ENCODE peak calls at places on chromosomes 6 and 20, in seven cellular contexts. F is esophagus muscularis mucosa, P is A549, Z is transverse colon, T is stomach, X is heart left ventricle, K is sigmoid colon. N is an unnamed sample. For H3K4me1, the result is how much of the 10 kb centered on the place peaks cover.

GRCh38 chr20:53875452-53875851 is 194.9 kb downstream of the BCAS1 start:
- DNase-seq in T (peak), X (no peak), F (no peak), P (no peak), K (no peak), Z (no peak), N (no peak)

GRCh38 chr6:112251170-112251945 is 3.0 kb downstream of the LAMA4 start:
- DNase-seq in X (peak), K (peak), Z (peak), F (no peak), P (no peak), T (no peak), N (peak)

GRCh38 chr20:40757087-40757486 is 68.1 kb upstream of the MAFB start:
- DNase-seq in P (no peak), Z (no peak), X (no peak), T (no peak), K (no peak), F (no peak), N (no peak)

GRCh38 chr6:165985926-165986646 is 181.6 kb downstream of the TBXT start:
- DNase-seq in P (peak), F (no peak), X (no peak), Z (no peak), K (no peak), T (no peak), N (no peak)

GRCh38 chr6:125931733-125932450 is 24.7 kb upstream of the HINT3 start:
- DNase-seq in Z (no peak), F (no peak), K (no peak), P (no peak), X (no peak), T (no peak), N (no peak)

GRCh38 chr6:42963855-42964605 is 3.5 kb downstream of the GNMT start:
- DNase-seq in X (no peak), K (no peak), P (peak), F (no peak), T (no peak), Z (peak), N (no peak)

GRCh38 chr6:24607310-24607709 is 38.7 kb downstream of the KIAA0319 start:
- DNase-seq in T (no peak), X (no peak), Z (no peak), K (no peak), F (no peak), P (no peak), N (no peak)

GRCh38 chr6:21053612-21054011 is 519.4 kb downstream of the CDKAL1 start:
- DNase-seq in X (no peak), K (no peak), F (no peak), T (no peak), P (no peak), Z (no peak), N (no peak)

GRCh38 chr6:1604347-1604990 is 5.2 kb upstream of the FOXC1 start:
- DNase-seq in K (peak), Z (peak), X (no peak), F (no peak), T (peak), P (peak), N (peak)

GRCh38 chr6:96015791-96016776 is at the start of gene FUT9:
- DNase-seq in K (peak), P (no peak), Z (no peak), T (peak), X (no peak), F (no peak), N (no peak)

GRCh38 chr6:96014846-96015245 is 928 bp upstream of the FUT9 start:
- DNase-seq in K (no peak), F (no peak), P (no peak), X (no peak), Z (no peak), T (no peak), N (no peak)

GRCh38 chr6:96016781-96017180 is 1.0 kb downstream of the FUT9 start:
- DNase-seq in Z (no peak), P (no peak), K (no peak), T (no peak), X (no peak), F (no peak), N (no peak)

GRCh38 chr6:96013531-96013930 is 2.2 kb upstream of the FUT9 start:
- DNase-seq in Z (no peak), X (no peak), K (no peak), T (no peak), F (no peak), P (no peak), N (no peak)

GRCh38 chr6:96015321-96015790 is 418 bp upstream of the FUT9 start:
- DNase-seq in P (no peak), K (peak), X (no peak), T (peak), F (no peak), Z (no peak), N (no peak)
- TF ChIP-seq POLR2A in P (no peak), K (no peak), X (no peak), T (no peak), F (no peak), Z (no peak), N (no peak)

GRCh38 chr6:27865952-27866369 is 46.2 kb downstream of the OR2B2 start:
- DNase-seq in F (no peak), P (peak), T (no peak), X (no peak), K (no peak), Z (peak), N (no peak)

GRCh38 chr6:27867051-27867940 is 44.9 kb downstream of the OR2B2 start:
- DNase-seq in X (peak), T (peak), P (peak), K (peak), Z (peak), F (no peak), N (peak)

GRCh38 chr6:27866370-27867050 is 45.7 kb downstream of the OR2B2 start:
- DNase-seq in F (no peak), P (peak), K (no peak), T (no peak), Z (peak), X (no peak), N (no peak)

GRCh38 chr6:27870486-27870885 is 41.7 kb downstream of the OR2B2 start:
- DNase-seq in P (no peak), F (no peak), X (no peak), Z (no peak), T (no peak), K (no peak), N (no peak)

DNA sequence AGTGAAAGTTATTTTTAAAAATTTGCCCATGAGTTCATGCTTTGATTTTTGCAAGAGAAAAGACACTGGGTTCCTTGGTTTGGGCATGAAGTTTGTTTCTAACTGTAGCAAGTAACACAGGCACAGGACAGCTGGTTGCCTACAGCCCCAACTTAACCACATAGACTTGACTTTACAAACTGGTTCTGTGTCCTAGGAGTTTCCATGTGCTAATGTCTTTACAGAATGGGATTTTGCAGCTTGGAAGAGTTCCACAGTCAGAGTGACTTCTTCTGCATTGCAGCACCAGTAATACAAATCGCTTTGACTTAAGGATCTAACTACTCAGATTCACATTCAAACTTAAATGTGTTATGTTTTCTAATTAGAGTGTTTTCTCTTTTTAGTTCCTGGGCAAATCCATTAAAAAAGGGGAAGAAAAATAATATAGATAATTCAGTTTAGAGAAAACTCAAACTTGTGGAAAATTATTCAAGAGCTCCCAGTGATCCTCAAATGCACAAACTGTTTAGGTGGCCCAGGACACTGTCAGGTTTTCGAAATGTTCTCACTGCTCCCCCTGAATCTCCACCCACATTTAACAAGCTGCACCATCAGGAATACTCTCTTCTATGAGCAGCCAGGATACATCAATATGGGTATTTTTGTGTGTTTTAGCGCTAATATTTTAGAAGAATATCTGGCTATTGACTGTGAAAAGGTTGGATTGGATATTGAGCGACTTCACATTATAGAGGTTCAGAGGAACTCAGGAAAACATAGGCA is 44.1 kb downstream of the OR2B2 start:
- DNase-seq in X (no peak), Z (no peak), K (no peak), F (no peak), P (no peak), T (no peak), N (no peak)
- H3K4me1 ChIP-seq in X (under half), Z (under half), K (under half), F (half or more), P (under half), T (under half), N (under half)

GRCh38 chr6:22906091-22906549 is 336.8 kb downstream of the HDGFL1 start:
- DNase-seq in F (no peak), T (no peak), X (no peak), P (peak), K (no peak), Z (no peak), N (peak)
- TF ChIP-seq CTCF in F (peak), T (peak), X (peak), P (no peak), K (no peak), Z (no peak), N (peak)

GRCh38 chr6:3905853-3906190 is 56.6 kb downstream of the FAM50B start:
- DNase-seq in F (no peak), Z (no peak), X (no peak), T (no peak), P (no peak), K (no peak), N (no peak)
- TF ChIP-seq POLR2A in F (no peak), Z (no peak), X (no peak), T (no peak), P (no peak), K (no peak), N (no peak)

GRCh38 chr6:116062496-116062895 is 1.8 kb upstream of the FRK start:
- DNase-seq in X (no peak), F (no peak), Z (no peak), T (no peak), P (no peak), K (no peak), N (peak)
- H3K4me1 ChIP-seq in X (under half), F (under half), Z (under half), T (under half), P (under half), K (under half), N (under half)

DNA sequence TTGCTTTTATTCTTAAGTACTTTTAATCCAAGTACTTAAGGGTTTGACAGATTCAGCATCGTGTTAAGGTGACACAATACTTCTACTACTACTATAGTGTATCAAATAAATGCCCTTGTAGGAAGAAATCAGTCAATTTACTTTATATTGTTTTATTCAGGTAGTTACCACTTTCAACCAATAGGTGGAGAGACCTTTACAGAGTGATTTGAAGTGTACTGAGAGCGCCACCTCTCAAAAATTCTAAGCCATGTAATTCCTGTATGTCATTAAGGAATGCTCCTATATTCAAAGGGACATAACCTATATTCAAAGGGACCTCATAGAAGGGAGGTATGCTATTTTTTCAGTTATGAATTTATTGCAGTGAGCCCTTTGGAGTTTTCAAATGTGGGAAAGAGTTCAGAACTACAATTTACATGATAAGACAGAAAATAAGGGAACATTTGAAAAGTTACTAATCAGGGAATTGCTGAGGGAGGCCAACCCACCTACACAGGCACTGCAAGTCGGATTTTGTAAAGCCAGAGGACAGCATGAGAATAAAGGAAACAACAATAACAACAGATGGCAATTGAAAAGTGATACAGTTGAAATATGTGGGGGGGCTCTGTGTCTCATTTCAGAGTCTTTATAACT is 955.6 kb downstream of the TBC1D32 start:
- DNase-seq in P (peak), K (no peak), Z (no peak), F (no peak), T (no peak), X (no peak), N (no peak)
- TF ChIP-seq CTCF in P (peak), K (no peak), Z (peak), F (no peak), T (no peak), X (peak), N (no peak)

GRCh38 chr20:44651507-44652373 is at the start of gene ADA:
- DNase-seq in F (no peak), P (peak), X (peak), K (peak), Z (peak), T (peak), N (peak)
- TF ChIP-seq POLR2A in F (no peak), P (peak), X (peak), K (no peak), Z (no peak), T (no peak), N (no peak)

GRCh38 chr6:78089551-78089950 is 436.7 kb downstream of the MEI4 start:
- DNase-seq in F (no peak), P (no peak), X (no peak), T (no peak), K (no peak), Z (no peak), N (no peak)
- H3K4me1 ChIP-seq in F (under half), P (under half), X (under half), T (under half), K (under half), Z (under half), N (under half)

GRCh38 chr6:50030777-50031562 is 9.2 kb upstream of the DEFB110 start:
- DNase-seq in Z (no peak), K (no peak), F (no peak), P (peak), X (no peak), T (no peak), N (peak)
- TF ChIP-seq CTCF in Z (no peak), K (no peak), F (no peak), P (peak), X (no peak), T (no peak), N (no peak)

N was measured in thyroid gland.